ENCODE peak calls at places on chromosome 22, in eight cellular contexts. O, U, A, J, L, E, X and H are unnamed samples.
A peak's percentile ranks its signal among the peaks of the same experiment; 100 is the strongest.

GRCh38 chr22:41469218-41469851 is 418 bp downstream of the ACO2 start:
- DNase-seq in L (no peak), J (no peak), E (no peak), X (peak; percentile 34), U (no peak), A (no peak), O (no peak), H (no peak)

GRCh38 chr22:24330636-24331035 is 60.0 kb downstream of the SPECC1L start:
- DNase-seq in A (no peak), U (peak; percentile 45), X (no peak), O (no peak), L (no peak), E (peak; percentile 13), J (no peak), H (no peak)

GRCh38 chr22:26981111-26981510 is 323.7 kb downstream of the MIAT start:
- DNase-seq in J (no peak), U (no peak), E (no peak), X (no peak), O (peak; percentile 66), L (no peak), A (no peak), H (no peak)

GRCh38 chr22:37206841-37207821 is 5.1 kb downstream of the SSTR3 start:
- DNase-seq in X (no peak), A (no peak), L (no peak), J (no peak), O (no peak), E (no peak), U (no peak), H (no peak)

GRCh38 chr22:49705216-49705600 is 122.5 kb downstream of the BRD1 start:
- DNase-seq in J (no peak), L (no peak), A (no peak), U (no peak), X (no peak), E (no peak), O (no peak), H (no peak)

GRCh38 chr22:23789121-23789520 is 2.4 kb downstream of the SMARCB1 start:
- DNase-seq in X (no peak), L (no peak), U (no peak), A (no peak), O (no peak), J (no peak), E (no peak), H (no peak)

GRCh38 chr22:17430298-17430900 is 61.1 kb downstream of the CECR2 start:
- DNase-seq in U (peak; percentile 64), L (no peak), A (no peak), J (no peak), O (peak; percentile 57), X (no peak), E (peak; percentile 88), H (no peak)

GRCh38 chr22:46573781-46574437 is 36.5 kb upstream of the CELSR1 start:
- DNase-seq in L (no peak), E (no peak), A (no peak), X (no peak), U (no peak), J (no peak), O (no peak), H (no peak)

GRCh38 chr22:28923826-28924732 is 40.7 kb downstream of the ZNRF3 start:
- DNase-seq in J (no peak), O (peak; percentile 28), A (peak; percentile 68), L (peak; percentile 81), U (no peak), X (no peak), E (no peak), H (no peak)

GRCh38 chr22:23283591-23284503 is 103.5 kb downstream of the BCR start:
- DNase-seq in L (no peak), E (peak; percentile 7), X (no peak), O (no peak), A (no peak), U (no peak), J (no peak), H (no peak)

GRCh38 chr22:37999236-37999635 is 14.9 kb upstream of the SOX10 start:
- DNase-seq in E (no peak), A (no peak), L (no peak), J (peak; percentile 64), O (no peak), X (no peak), U (no peak), H (no peak)

GRCh38 chr22:27456696-27457503 is 344.7 kb downstream of the MN1 start:
- DNase-seq in E (peak; percentile 73), L (no peak), A (no peak), O (no peak), X (no peak), J (peak; percentile 90), U (peak; percentile 73), H (no peak)

GRCh38 chr22:49207008-49207775 is 620.5 kb downstream of the BRD1 start:
- DNase-seq in J (no peak), O (no peak), U (no peak), L (peak; percentile 64), E (no peak), A (peak; percentile 25), X (peak; percentile 3), H (no peak)

GRCh38 chr22:36443198-36443770 is 38.2 kb downstream of the TXN2 start:
- DNase-seq in O (no peak), L (no peak), X (no peak), A (no peak), J (no peak), U (no peak), E (no peak), H (no peak)

GRCh38 chr22:41668971-41669911 is 19.4 kb downstream of the SNU13 start:
- DNase-seq in J (no peak), X (no peak), A (no peak), O (no peak), L (no peak), U (peak; percentile 47), E (peak; percentile 65), H (no peak)

GRCh38 chr22:45338795-45339194 is 29.1 kb downstream of the FAM118A start:
- DNase-seq in J (no peak), L (no peak), U (no peak), O (no peak), A (no peak), X (no peak), E (no peak), H (no peak)

GRCh38 chr22:45340323-45340722 is 30.6 kb downstream of the FAM118A start:
- DNase-seq in J (no peak), U (no peak), X (no peak), E (no peak), L (no peak), A (no peak), O (no peak), H (no peak)

GRCh38 chr22:45343143-45343542 is 33.4 kb downstream of the FAM118A start:
- DNase-seq in U (no peak), O (no peak), L (no peak), J (no peak), X (no peak), E (no peak), A (no peak), H (no peak)

GRCh38 chr22:45341503-45341902 is 31.8 kb downstream of the FAM118A start:
- DNase-seq in L (no peak), J (no peak), A (no peak), U (no peak), X (no peak), O (no peak), E (no peak), H (no peak)

DNA sequence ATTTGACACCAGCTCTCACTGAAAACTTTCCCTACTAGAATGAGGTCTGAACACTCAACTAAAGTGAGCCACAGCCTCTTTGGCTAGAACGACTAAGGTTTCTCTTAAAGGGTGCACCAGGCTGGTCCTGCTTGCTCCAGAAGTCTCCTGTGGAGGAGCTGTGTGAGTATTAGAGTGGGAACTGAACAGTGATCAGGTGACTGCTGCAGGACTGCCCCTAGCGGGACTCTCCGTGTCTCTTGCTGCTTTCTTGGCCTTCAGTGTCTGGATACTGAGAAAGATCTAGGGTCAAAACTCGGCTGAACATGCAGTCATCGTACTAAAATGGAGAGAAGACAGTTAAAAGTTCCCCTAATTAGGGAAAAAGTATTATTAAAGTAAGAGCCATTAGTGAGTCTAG is 34.6 kb downstream of the FAM118A start:
- DNase-seq in A (no peak), E (no peak), L (no peak), X (no peak), U (peak; percentile 34), O (no peak), J (no peak), H (no peak)
- TF ChIP-seq CTCF in A (no peak), E (no peak), L (no peak), X (no peak), U (peak; percentile 33), O (peak; percentile 20), J (no peak), H (no peak)

GRCh38 chr22:25903294-25903693 is 161.3 kb downstream of the MYO18B start:
- DNase-seq in J (no peak), L (peak; percentile 65), U (no peak), X (peak; percentile 85), A (no peak), E (no peak), O (no peak), H (no peak)
- TF ChIP-seq CTCF in J (no peak), L (no peak), U (no peak), X (peak; percentile 88), A (peak; percentile 32), E (no peak), O (no peak), H (no peak)

GRCh38 chr22:45462034-45462655 is 40.5 kb upstream of the FBLN1 start:
- DNase-seq in X (peak; percentile 21), A (no peak), U (no peak), O (no peak), E (no peak), J (no peak), L (no peak), H (no peak)
- TF ChIP-seq CTCF in X (no peak), A (no peak), U (no peak), O (no peak), E (no peak), J (no peak), L (no peak), H (no peak)

DNA sequence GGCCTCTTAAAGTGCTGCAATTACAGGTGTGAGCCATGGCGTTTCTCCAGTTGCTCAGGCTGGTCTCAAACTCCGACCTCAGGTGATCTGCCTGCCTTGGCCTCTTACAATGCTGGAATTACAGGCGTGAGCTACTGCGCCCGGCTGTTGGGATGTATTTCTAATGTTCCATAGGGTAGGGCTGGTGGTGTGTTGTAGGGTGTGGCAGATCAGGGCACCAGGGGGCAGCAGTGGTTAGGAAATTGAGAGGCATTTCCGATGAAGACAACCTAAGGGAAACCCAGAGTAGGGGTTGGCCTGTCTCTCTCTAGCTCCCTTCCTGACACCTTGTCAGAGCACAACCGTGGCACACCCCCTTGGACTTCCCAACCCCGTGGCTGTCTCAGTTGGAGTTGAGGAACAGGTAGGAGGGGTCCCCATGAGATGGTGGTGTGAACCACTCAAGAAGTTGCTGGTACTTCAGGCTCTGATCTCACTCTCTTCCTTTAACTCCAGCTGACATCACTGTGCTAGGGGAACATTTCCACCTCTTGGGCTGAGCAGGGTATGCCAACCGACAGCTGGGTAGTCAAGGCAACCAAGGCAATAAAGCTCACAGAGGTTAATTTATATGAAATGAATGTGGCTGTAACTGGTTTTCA is 32.9 kb downstream of the YWHAH start:
- DNase-seq in X (peak; percentile 94), A (peak; percentile 88), U (peak; percentile 73), O (peak; percentile 37), L (peak; percentile 93), E (peak; percentile 78), J (peak; percentile 69), H (no peak)
- TF ChIP-seq CTCF in X (peak; percentile 67), A (peak; percentile 57), U (peak; percentile 79), O (peak; percentile 36), L (no peak), E (peak; percentile 76), J (peak; percentile 72), H (peak; percentile 46)